ENCODE peak calls at places on chromosomes 5 and 9, in nine cellular contexts. V is NCI-H345; E is H7; I is HT1080; S is omental fat pad; W is A673; Y is iPS-NIHi11; X is activated naive CD4-positive, alpha-beta T cell; C is HuH-7. P is an unnamed sample.

GRCh38 chr9:124960409-124960752 is 19.5 kb upstream of the GOLGA1 start:
- DNase-seq in V (no peak), E (no peak), I (no peak), S (no peak), W (no peak), Y (no peak), X (no peak), C (no peak), P (no peak)

GRCh38 chr5:31347558-31347905 is 154.0 kb downstream of the CDH6 start:
- DNase-seq in V (no peak), E (no peak), I (no peak), S (no peak), W (no peak), Y (no peak), X (no peak), C (no peak), P (no peak)

GRCh38 chr5:116492016-116492623 is 82.5 kb downstream of the SEMA6A start:
- DNase-seq in V (no peak), E (no peak), I (peak; percentile 94), S (no peak), W (peak; percentile 69), Y (no peak), X (no peak), C (no peak), P (no peak)

GRCh38 chr5:172872997-172873491 is 39.0 kb downstream of the ERGIC1 start:
- DNase-seq in V (no peak), E (peak; percentile 68), I (no peak), S (no peak), W (no peak), Y (no peak), X (no peak), C (no peak), P (peak; percentile 59)

GRCh38 chr5:128674837-128675446 is 136.9 kb upstream of the FBN2 start:
- DNase-seq in V (peak; percentile 23), E (peak; percentile 33), I (peak; percentile 51), S (no peak), W (peak; percentile 55), Y (peak; percentile 49), X (no peak), C (peak; percentile 18), P (no peak)

GRCh38 chr5:156927545-156927944 is 35.5 kb downstream of the TIMD4 start:
- DNase-seq in V (no peak), E (no peak), I (no peak), S (no peak), W (no peak), Y (no peak), X (no peak), C (no peak), P (no peak)

GRCh38 chr9:120997502-120997901 is 52.6 kb downstream of the C5 start:
- DNase-seq in V (no peak), E (no peak), I (no peak), S (no peak), W (no peak), Y (no peak), X (no peak), C (no peak), P (no peak)

GRCh38 chr5:55714749-55715148 is 2.6 kb upstream of the SLC38A9 start:
- DNase-seq in V (no peak), E (no peak), I (no peak), S (no peak), W (no peak), Y (no peak), X (no peak), C (no peak), P (no peak)

GRCh38 chr5:116673453-116673852 is 98.8 kb upstream of the SEMA6A start:
- DNase-seq in V (no peak), E (no peak), I (no peak), S (no peak), W (no peak), Y (no peak), X (no peak), C (no peak), P (no peak)

GRCh38 chr5:82538339-82539034 is 260.3 kb upstream of the RPS23 start:
- DNase-seq in V (no peak), E (no peak), I (no peak), S (no peak), W (peak; percentile 12), Y (no peak), X (no peak), C (no peak), P (no peak)

GRCh38 chr9:110969971-110970381 is 68.3 kb downstream of the LPAR1 start:
- DNase-seq in V (no peak), E (no peak), I (peak; percentile 64), S (no peak), W (peak; percentile 67), Y (no peak), X (no peak), C (peak; percentile 30), P (no peak)

GRCh38 chr5:163385276-163385675 is 52.1 kb upstream of the CCNG1 start:
- DNase-seq in V (no peak), E (no peak), I (no peak), S (no peak), W (peak; percentile 50), Y (no peak), X (no peak), C (no peak), P (no peak)

GRCh38 chr5:146047396-146047795 is 58.0 kb downstream of the PLAC8L1 start:
- DNase-seq in V (no peak), E (no peak), I (no peak), S (no peak), W (peak; percentile 29), Y (no peak), X (no peak), C (no peak), P (no peak)

GRCh38 chr5:134524826-134525686 is at the start of gene JADE2:
- DNase-seq in V (peak; percentile 55), E (peak; percentile 87), I (peak; percentile 59), S (peak; percentile 39), W (peak; percentile 82), Y (peak; percentile 55), X (peak; percentile 92), C (peak; percentile 55), P (no peak)

GRCh38 chr5:7849531-7850240 is 1.2 kb downstream of the CFAP90 start:
- DNase-seq in V (peak; percentile 28), E (peak; percentile 80), I (no peak), S (no peak), W (peak; percentile 18), Y (peak; percentile 56), X (no peak), C (peak; percentile 38), P (no peak)

GRCh38 chr5:69279517-69279916 is 44.8 kb downstream of the CDK7 start:
- DNase-seq in V (no peak), E (no peak), I (no peak), S (no peak), W (no peak), Y (no peak), X (no peak), C (no peak), P (no peak)

P was measured in substantia nigra.